ENCODE peak calls at places on chromosome 6, in eight cellular contexts. S is WTC11, Q is H1, Z is K562, X is GM12878, B is A549, K is SK-N-SH, A is HepG2. Y is an unnamed sample.

GRCh38 chr6:77740380-77740779 is 87.5 kb downstream of the MEI4 start:
- DNase-seq in S (no peak), Q (no peak), Z (peak), X (no peak), B (peak), K (peak), A (peak), Y (peak)

GRCh38 chr6:161359617-161359945 is 85.7 kb upstream of the AGPAT4 start:
- DNase-seq in S (no peak), Q (no peak), Z (no peak), X (no peak), B (no peak), K (no peak), A (no peak), Y (no peak)

GRCh38 chr6:118787746-118788419 is 106.1 kb upstream of the ASF1A start:
- DNase-seq in S (no peak), Q (no peak), Z (no peak), X (no peak), B (no peak), K (no peak), A (no peak), Y (no peak)

GRCh38 chr6:107458687-107459282 is 579 bp downstream of the PDSS2 start:
- DNase-seq in S (peak), Q (no peak), Z (peak), X (peak), B (no peak), K (no peak), A (peak), Y (peak)

GRCh38 chr6:56716229-56716628 is 73.5 kb upstream of the DST start:
- DNase-seq in S (no peak), Q (no peak), Z (no peak), X (no peak), B (no peak), K (no peak), A (no peak), Y (peak)

GRCh38 chr6:159256128-159256527 is 86.9 kb downstream of the FNDC1 start:
- DNase-seq in S (no peak), Q (no peak), Z (no peak), X (no peak), B (no peak), K (no peak), A (no peak), Y (no peak)

GRCh38 chr6:48486373-48486772 is 375.4 kb upstream of the PTCHD4 start:
- DNase-seq in S (no peak), Q (no peak), Z (no peak), X (no peak), B (no peak), K (no peak), A (no peak), Y (no peak)

GRCh38 chr6:37190159-37190535 is 20.2 kb downstream of the PIM1 start:
- DNase-seq in S (no peak), Q (no peak), Z (no peak), X (no peak), B (no peak), K (no peak), A (no peak), Y (peak)

GRCh38 chr6:142878407-142878806 is 66.6 kb downstream of the HIVEP2 start:
- DNase-seq in S (no peak), Q (no peak), Z (no peak), X (no peak), B (no peak), K (no peak), A (no peak), Y (no peak)

GRCh38 chr6:76684881-76685280 is 612.4 kb upstream of the IMPG1 start:
- DNase-seq in S (no peak), Q (no peak), Z (no peak), X (no peak), B (peak), K (no peak), A (peak), Y (peak)

GRCh38 chr6:166935353-166935752 is 21.0 kb downstream of the RNASET2 start:
- DNase-seq in S (no peak), Q (no peak), Z (no peak), X (no peak), B (no peak), K (peak), A (no peak), Y (no peak)

GRCh38 chr6:33298773-33299236 is at the start of gene RGL2:
- DNase-seq in S (peak), Q (no peak), Z (peak), X (no peak), B (peak), K (peak), A (no peak), Y (peak)

GRCh38 chr6:151493495-151494234 is at the start of gene CCDC170:
- DNase-seq in S (peak), Q (peak), Z (no peak), X (no peak), B (peak), K (peak), A (peak), Y (no peak)

GRCh38 chr6:127186889-127187288 is 68.4 kb downstream of the RSPO3 start:
- DNase-seq in S (peak), Q (peak), Z (peak), X (no peak), B (peak), K (peak), A (peak), Y (no peak)

GRCh38 chr6:1667012-1667804 is 57.5 kb downstream of the FOXC1 start:
- DNase-seq in S (no peak), Q (no peak), Z (no peak), X (no peak), B (no peak), K (peak), A (no peak), Y (peak)

GRCh38 chr6:29466241-29466640 is 9.3 kb downstream of the OR2H1 start:
- DNase-seq in S (no peak), Q (no peak), Z (no peak), X (no peak), B (no peak), K (no peak), A (no peak), Y (no peak)

GRCh38 chr6:28643017-28643740 is 117.5 kb downstream of the GPX5 start:
- DNase-seq in S (peak), Q (peak), Z (peak), X (peak), B (peak), K (peak), A (peak), Y (peak)

GRCh38 chr6:7769702-7770101 is 43.8 kb downstream of the BMP6 start:
- DNase-seq in S (no peak), Q (no peak), Z (no peak), X (no peak), B (peak), K (no peak), A (no peak), Y (peak)

GRCh38 chr6:141484726-141485125 is 648.0 kb upstream of the GJE1 start:
- DNase-seq in S (no peak), Q (no peak), Z (no peak), X (peak), B (no peak), K (no peak), A (peak), Y (peak)

GRCh38 chr6:36491378-36491965 is 48.7 kb downstream of the KCTD20 start:
- DNase-seq in S (no peak), Q (peak), Z (no peak), X (no peak), B (peak), K (no peak), A (peak), Y (peak)

GRCh38 chr6:93104195-93104817 is 315.1 kb downstream of the EPHA7 start:
- DNase-seq in S (no peak), Q (no peak), Z (no peak), X (no peak), B (no peak), K (no peak), A (no peak), Y (no peak)

GRCh38 chr6:148251286-148251685 is 91.4 kb upstream of the SASH1 start:
- DNase-seq in S (no peak), Q (no peak), Z (no peak), X (no peak), B (peak), K (no peak), A (peak), Y (peak)

GRCh38 chr6:69816569-69816968 is 19.8 kb upstream of the LMBRD1 start:
- DNase-seq in S (no peak), Q (no peak), Z (no peak), X (no peak), B (no peak), K (no peak), A (no peak), Y (no peak)

GRCh38 chr6:105424177-105424783 is 21.4 kb upstream of the PREP start:
- DNase-seq in S (peak), Q (peak), Z (peak), X (no peak), B (peak), K (peak), A (peak), Y (peak)

GRCh38 chr6:145142958-145143357 is 592.4 kb downstream of the EPM2A start:
- DNase-seq in S (no peak), Q (no peak), Z (no peak), X (no peak), B (no peak), K (no peak), A (no peak), Y (no peak)

GRCh38 chr6:125871365-125871764 is 80.6 kb downstream of the NCOA7 start:
- DNase-seq in S (no peak), Q (no peak), Z (no peak), X (no peak), B (no peak), K (no peak), A (no peak), Y (peak)

GRCh38 chr6:33610779-33611421 is 10.2 kb upstream of the ITPR3 start:
- DNase-seq in S (no peak), Q (peak), Z (no peak), X (no peak), B (no peak), K (peak), A (peak), Y (no peak)

GRCh38 chr6:149586149-149586548 is 20.0 kb downstream of the GINM1 start:
- DNase-seq in S (no peak), Q (no peak), Z (no peak), X (no peak), B (peak), K (no peak), A (no peak), Y (no peak)

GRCh38 chr6:111119550-111120329 is 32.4 kb downstream of the SLC16A10 start:
- DNase-seq in S (no peak), Q (no peak), Z (no peak), X (no peak), B (no peak), K (no peak), A (no peak), Y (peak)

GRCh38 chr6:24680582-24680981 is 13.7 kb downstream of the ACOT13 start:
- DNase-seq in S (no peak), Q (no peak), Z (no peak), X (no peak), B (no peak), K (no peak), A (no peak), Y (no peak)

GRCh38 chr6:154292066-154292465 is 64.5 kb downstream of the IPCEF1 start:
- DNase-seq in S (no peak), Q (no peak), Z (no peak), X (no peak), B (no peak), K (no peak), A (no peak), Y (peak)

GRCh38 chr6:34772940-34773339 is 15.6 kb downstream of the SNRPC start:
- DNase-seq in S (no peak), Q (no peak), Z (no peak), X (no peak), B (no peak), K (no peak), A (no peak), Y (no peak)

GRCh38 chr6:141218583-141218982 is 914.1 kb upstream of the GJE1 start:
- DNase-seq in S (no peak), Q (no peak), Z (no peak), X (no peak), B (no peak), K (no peak), A (no peak), Y (no peak)

GRCh38 chr6:52392944-52393343 is 27.2 kb upstream of the EFHC1 start:
- DNase-seq in S (no peak), Q (no peak), Z (no peak), X (no peak), B (no peak), K (no peak), A (no peak), Y (peak)

GRCh38 chr6:10223841-10224240 is 191.0 kb downstream of the TFAP2A start:
- DNase-seq in S (no peak), Q (no peak), Z (no peak), X (no peak), B (no peak), K (no peak), A (no peak), Y (no peak)

DNA sequence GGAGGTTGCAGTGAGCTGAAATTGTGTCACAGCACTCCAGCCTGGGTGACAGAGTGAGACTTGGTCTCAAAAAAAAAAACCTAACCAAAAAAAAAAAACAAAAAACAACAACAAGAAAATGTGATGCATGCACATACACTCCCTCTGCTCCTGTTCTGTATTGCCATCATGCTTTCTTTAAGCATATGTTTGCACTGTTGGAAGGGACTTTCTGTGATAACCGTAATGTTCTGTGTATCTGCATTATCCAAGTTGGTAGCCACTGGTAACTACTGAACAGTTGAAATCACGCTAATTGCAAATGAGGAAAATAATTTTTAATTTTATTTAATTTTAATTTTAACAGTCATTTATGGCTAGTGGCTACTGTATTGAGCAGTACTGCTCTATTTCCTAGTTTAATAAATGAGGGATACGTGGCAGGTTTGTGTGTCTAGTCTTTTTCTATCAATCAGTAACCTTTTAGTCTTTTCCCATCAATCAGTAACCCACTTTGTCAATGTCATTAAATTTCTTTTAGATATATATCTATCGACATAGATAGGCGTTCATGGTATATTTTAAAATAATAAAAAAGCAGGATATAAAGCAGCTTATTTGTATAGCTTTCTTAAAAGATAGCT is 135.6 kb downstream of the ASCC3 start:
- DNase-seq in S (no peak), Q (no peak), Z (no peak), X (no peak), B (no peak), K (no peak), A (no peak), Y (no peak)
- TF ChIP-seq USF2 in S (no peak), Q (no peak), Z (no peak), X (no peak), B (no peak), K (no peak), A (no peak), Y (no peak)

GRCh38 chr6:133964052-133964451 is 11.0 kb downstream of the TBPL1 start:
- DNase-seq in S (no peak), Q (no peak), Z (no peak), X (no peak), B (no peak), K (no peak), A (no peak), Y (peak)
- TF ChIP-seq USF2 in S (no peak), Q (no peak), Z (no peak), X (no peak), B (no peak), K (no peak), A (no peak), Y (no peak)

GRCh38 chr6:94733066-94733465 is 844.3 kb upstream of the MANEA start:
- DNase-seq in S (peak), Q (no peak), Z (no peak), X (no peak), B (no peak), K (no peak), A (no peak), Y (no peak)

DNA sequence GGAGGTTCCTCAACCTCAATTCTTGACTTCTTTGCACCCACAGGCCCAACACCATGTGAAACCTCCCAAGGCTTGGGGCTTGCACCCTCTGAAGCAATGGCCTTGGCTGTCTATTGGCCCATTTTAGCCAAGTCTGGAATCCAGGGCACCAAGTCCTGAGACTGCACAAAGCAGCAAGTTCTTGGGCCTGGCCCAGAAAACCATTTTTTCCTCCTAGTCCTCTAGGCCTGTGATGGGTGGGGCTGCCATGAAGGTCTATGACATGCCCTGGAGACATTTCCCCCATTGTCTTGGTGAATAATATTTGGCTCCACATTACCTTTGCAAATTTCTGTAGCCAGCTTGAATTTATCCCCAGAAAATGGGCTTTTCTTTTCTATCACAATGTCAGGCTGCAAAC is 849.6 kb upstream of the MANEA start:
- DNase-seq in S (no peak), Q (no peak), Z (no peak), X (no peak), B (no peak), K (no peak), A (no peak), Y (no peak)
- TF ChIP-seq USF2 in S (no peak), Q (no peak), Z (no peak), X (no peak), B (no peak), K (no peak), A (no peak), Y (no peak)

GRCh38 chr6:75505426-75505825 is 11.8 kb upstream of the FILIP1 start:
- DNase-seq in S (no peak), Q (no peak), Z (no peak), X (no peak), B (no peak), K (no peak), A (no peak), Y (no peak)

GRCh38 chr6:75502884-75503283 is 9.3 kb upstream of the FILIP1 start:
- DNase-seq in S (no peak), Q (no peak), Z (no peak), X (no peak), B (no peak), K (no peak), A (no peak), Y (no peak)

GRCh38 chr6:75503291-75503690 is 9.7 kb upstream of the FILIP1 start:
- DNase-seq in S (no peak), Q (no peak), Z (no peak), X (no peak), B (no peak), K (no peak), A (no peak), Y (peak)

GRCh38 chr6:75501756-75502155 is 8.2 kb upstream of the FILIP1 start:
- DNase-seq in S (no peak), Q (no peak), Z (no peak), X (no peak), B (no peak), K (no peak), A (no peak), Y (no peak)

DNA sequence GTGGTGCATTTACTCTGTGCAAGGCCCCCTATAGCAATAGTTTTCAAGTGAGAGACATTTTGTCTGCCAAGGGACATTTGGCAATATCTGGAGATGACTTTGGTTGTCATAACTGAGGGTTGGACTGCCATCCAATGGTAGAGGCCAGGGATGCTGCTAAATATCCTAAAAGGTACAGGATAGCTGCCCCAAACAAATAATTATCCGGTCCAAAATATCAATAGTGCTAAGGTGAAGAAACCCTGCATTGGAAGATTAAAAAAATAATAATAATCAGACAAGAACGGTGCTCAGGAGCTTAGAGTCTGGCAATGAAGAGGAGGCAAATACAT is 11.3 kb upstream of the FILIP1 start:
- DNase-seq in S (no peak), Q (no peak), Z (no peak), X (no peak), B (no peak), K (no peak), A (no peak), Y (no peak)
- TF ChIP-seq USF2 in S (no peak), Q (no peak), Z (no peak), X (no peak), B (no peak), K (no peak), A (no peak), Y (no peak)

GRCh38 chr6:14882394-14883073 is 363.3 kb upstream of the JARID2 start:
- DNase-seq in S (no peak), Q (no peak), Z (no peak), X (no peak), B (no peak), K (no peak), A (no peak), Y (peak)

GRCh38 chr6:14880052-14880451 is 365.8 kb upstream of the JARID2 start:
- DNase-seq in S (no peak), Q (no peak), Z (no peak), X (no peak), B (no peak), K (no peak), A (no peak), Y (no peak)

GRCh38 chr6:14883921-14884320 is 361.9 kb upstream of the JARID2 start:
- DNase-seq in S (no peak), Q (no peak), Z (no peak), X (no peak), B (no peak), K (no peak), A (no peak), Y (peak)

GRCh38 chr6:14880717-14881116 is 365.2 kb upstream of the JARID2 start:
- DNase-seq in S (no peak), Q (no peak), Z (no peak), X (no peak), B (no peak), K (no peak), A (no peak), Y (no peak)

GRCh38 chr6:14881399-14881798 is 364.5 kb upstream of the JARID2 start:
- DNase-seq in S (no peak), Q (no peak), Z (no peak), X (no peak), B (peak), K (no peak), A (no peak), Y (peak)
- TF ChIP-seq USF2 in S (no peak), Q (no peak), Z (no peak), X (no peak), B (no peak), K (no peak), A (no peak), Y (no peak)

Y was measured in IMR-90.